ENCODE peak calls at places on chromosomes 3 and 15, in four cellular contexts. S is HepG2, R is K562, Z is WTC11. Q is an unnamed sample.

GRCh38 chr3:126355777-126356372 is 1.3 kb downstream of the KLF15 start:
- DNase-seq in S (peak), R (peak), Z (peak), Q (peak)

GRCh38 chr15:89090791-89091666 is 2.8 kb downstream of the ABHD2 start:
- DNase-seq in R (no peak), S (no peak), Z (no peak), Q (no peak)

GRCh38 chr3:188656196-188656982 is 502.4 kb downstream of the LPP start:
- DNase-seq in R (no peak), Z (no peak), S (no peak), Q (no peak)

GRCh38 chr3:192923731-192924130 is 6.1 kb upstream of the MB21D2 start:
- DNase-seq in S (no peak), Z (no peak), R (no peak), Q (no peak)

GRCh38 chr3:161233557-161233956 is 12.4 kb downstream of the NMD3 start:
- DNase-seq in S (no peak), R (no peak), Z (no peak), Q (no peak)

GRCh38 chr3:158103131-158103955 is 2.9 kb downstream of the SHOX2 start:
- DNase-seq in R (no peak), S (peak), Z (peak), Q (no peak)

GRCh38 chr3:20622304-20622703 is 436.3 kb upstream of the SGO1 start:
- DNase-seq in R (no peak), Z (no peak), S (no peak), Q (no peak)

GRCh38 chr15:83571820-83572707 is 81.9 kb upstream of the ADAMTSL3 start:
- DNase-seq in Z (no peak), S (no peak), R (no peak), Q (peak)

GRCh38 chr3:38853021-38853420 is 37.0 kb upstream of the SCN10A start:
- DNase-seq in S (no peak), Z (no peak), R (no peak), Q (no peak)

GRCh38 chr3:27533718-27534578 is 49.8 kb upstream of the SLC4A7 start:
- DNase-seq in R (no peak), S (peak), Z (peak), Q (peak)

GRCh38 chr15:36332301-36332700 is 247.1 kb upstream of the CDIN1 start:
- DNase-seq in R (no peak), Z (no peak), S (no peak), Q (no peak)

GRCh38 chr3:71780430-71780829 is 4.5 kb downstream of the PROK2 start:
- DNase-seq in S (no peak), R (no peak), Z (peak), Q (no peak)

GRCh38 chr3:2090512-2090911 is 8.2 kb upstream of the CNTN4 start:
- DNase-seq in Z (no peak), R (no peak), S (no peak), Q (no peak)

GRCh38 chr3:156176048-156176447 is 55.7 kb downstream of the KCNAB1 start:
- DNase-seq in R (no peak), S (peak), Z (no peak), Q (no peak)

GRCh38 chr3:87270908-87271727 is 5.3 kb downstream of the POU1F1 start:
- DNase-seq in S (no peak), R (no peak), Z (no peak), Q (no peak)

GRCh38 chr3:39435006-39435748 is 28.7 kb downstream of the RPSA start:
- DNase-seq in R (no peak), Z (no peak), S (no peak), Q (no peak)

GRCh38 chr3:152281032-152281713 is 12.4 kb downstream of the MBNL1 start:
- DNase-seq in R (no peak), Z (no peak), S (peak), Q (no peak)

GRCh38 chr3:58471025-58471887 is 20.6 kb upstream of the KCTD6 start:
- DNase-seq in S (peak), Z (no peak), R (peak), Q (peak)

GRCh38 chr3:129840707-129841360 is 52.7 kb downstream of the TMCC1 start:
- DNase-seq in Z (no peak), R (no peak), S (no peak), Q (no peak)

GRCh38 chr3:71109241-71109976 is 474.1 kb downstream of the FOXP1 start:
- DNase-seq in R (no peak), Z (no peak), S (no peak), Q (no peak)

GRCh38 chr15:81297580-81298575 is 26.1 kb downstream of the STARD5 start:
- DNase-seq in S (no peak), R (no peak), Z (no peak), Q (no peak)

GRCh38 chr15:29533667-29534066 is 264.0 kb upstream of the NSMCE3 start:
- DNase-seq in R (no peak), Z (peak), S (no peak), Q (no peak)

GRCh38 chr15:44394062-44394461 is 33.4 kb upstream of the CTDSPL2 start:
- DNase-seq in S (peak), Z (no peak), R (no peak), Q (no peak)

GRCh38 chr15:36688310-36689102 is 109.1 kb downstream of the CDIN1 start:
- DNase-seq in S (no peak), Z (no peak), R (no peak), Q (no peak)

GRCh38 chr15:83322061-83322460 is 37.6 kb upstream of the BNC1 start:
- DNase-seq in Z (no peak), R (no peak), S (no peak), Q (no peak)

GRCh38 chr15:39856357-39856756 is 63.7 kb downstream of the GPR176 start:
- DNase-seq in Z (no peak), S (no peak), R (no peak), Q (no peak)

GRCh38 chr3:182484184-182484583 is 309.1 kb upstream of the ATP11B start:
- DNase-seq in Z (no peak), R (no peak), S (no peak), Q (no peak)

GRCh38 chr3:29919551-29919950 is 638.7 kb downstream of the RBMS3 start:
- DNase-seq in S (no peak), R (no peak), Z (no peak), Q (no peak)

GRCh38 chr15:31361764-31362120 is 35.1 kb downstream of the KLF13 start:
- DNase-seq in S (no peak), R (no peak), Z (no peak), Q (no peak)

GRCh38 chr3:42489937-42490227 is 12.6 kb upstream of the VIPR1 start:
- DNase-seq in Z (no peak), R (no peak), S (no peak), Q (no peak)

GRCh38 chr15:81829918-81830317 is 215.9 kb downstream of the MEX3B start:
- DNase-seq in R (no peak), Z (no peak), S (no peak), Q (no peak)

GRCh38 chr15:62649793-62650420 is 392.6 kb upstream of the TPM1 start:
- DNase-seq in R (no peak), S (no peak), Z (no peak), Q (no peak)

GRCh38 chr3:71416868-71417267 is 166.7 kb downstream of the FOXP1 start:
- DNase-seq in Z (peak), S (peak), R (peak), Q (peak)

GRCh38 chr3:133895208-133896001 is at the start of gene RAB6B:
- DNase-seq in Z (peak), R (peak), S (no peak), Q (peak)

GRCh38 chr3:72722930-72723726 is 125.1 kb downstream of the SHQ1 start:
- DNase-seq in S (no peak), Z (no peak), R (no peak), Q (no peak)

GRCh38 chr15:95644476-95644875 is 686.0 kb upstream of the NR2F2 start:
- DNase-seq in R (no peak), S (no peak), Z (no peak), Q (no peak)

GRCh38 chr3:34687671-34688070 is 889.2 kb downstream of the PDCD6IP start:
- DNase-seq in S (no peak), Z (no peak), R (no peak), Q (no peak)

GRCh38 chr3:34678580-34678979 is 880.1 kb downstream of the PDCD6IP start:
- DNase-seq in Z (no peak), R (no peak), S (no peak), Q (no peak)

GRCh38 chr3:34683851-34684250 is 885.4 kb downstream of the PDCD6IP start:
- DNase-seq in R (no peak), S (peak), Z (peak), Q (peak)
- TF ChIP-seq ELF4 in R (no peak), S (no peak), Z (no peak), Q (no peak)

GRCh38 chr3:168925568-168925967 is 737.9 kb downstream of the MECOM start:
- DNase-seq in R (no peak), Z (no peak), S (no peak), Q (no peak)

DNA sequence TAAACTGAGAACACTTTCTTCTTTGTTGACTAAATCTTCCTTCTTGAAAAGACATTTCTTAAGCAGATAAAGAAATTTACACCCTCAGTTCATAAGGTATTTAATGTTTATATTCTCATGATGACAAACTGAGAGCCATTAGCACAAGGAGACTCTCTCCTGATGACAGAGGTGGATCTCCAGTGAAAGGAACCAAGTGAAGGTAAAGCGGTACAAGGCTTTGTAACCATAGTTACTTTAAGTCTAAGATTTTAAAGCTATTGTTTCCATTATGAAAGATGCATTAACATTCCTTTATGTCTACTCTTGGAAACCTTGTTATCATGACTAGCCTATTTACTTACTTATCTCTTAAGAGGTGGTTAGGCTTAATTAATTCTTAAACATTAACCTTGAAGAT is 737.1 kb downstream of the MECOM start:
- DNase-seq in R (no peak), Z (no peak), S (no peak), Q (no peak)
- TF ChIP-seq ELF4 in R (no peak), Z (no peak), S (no peak), Q (no peak)

DNA sequence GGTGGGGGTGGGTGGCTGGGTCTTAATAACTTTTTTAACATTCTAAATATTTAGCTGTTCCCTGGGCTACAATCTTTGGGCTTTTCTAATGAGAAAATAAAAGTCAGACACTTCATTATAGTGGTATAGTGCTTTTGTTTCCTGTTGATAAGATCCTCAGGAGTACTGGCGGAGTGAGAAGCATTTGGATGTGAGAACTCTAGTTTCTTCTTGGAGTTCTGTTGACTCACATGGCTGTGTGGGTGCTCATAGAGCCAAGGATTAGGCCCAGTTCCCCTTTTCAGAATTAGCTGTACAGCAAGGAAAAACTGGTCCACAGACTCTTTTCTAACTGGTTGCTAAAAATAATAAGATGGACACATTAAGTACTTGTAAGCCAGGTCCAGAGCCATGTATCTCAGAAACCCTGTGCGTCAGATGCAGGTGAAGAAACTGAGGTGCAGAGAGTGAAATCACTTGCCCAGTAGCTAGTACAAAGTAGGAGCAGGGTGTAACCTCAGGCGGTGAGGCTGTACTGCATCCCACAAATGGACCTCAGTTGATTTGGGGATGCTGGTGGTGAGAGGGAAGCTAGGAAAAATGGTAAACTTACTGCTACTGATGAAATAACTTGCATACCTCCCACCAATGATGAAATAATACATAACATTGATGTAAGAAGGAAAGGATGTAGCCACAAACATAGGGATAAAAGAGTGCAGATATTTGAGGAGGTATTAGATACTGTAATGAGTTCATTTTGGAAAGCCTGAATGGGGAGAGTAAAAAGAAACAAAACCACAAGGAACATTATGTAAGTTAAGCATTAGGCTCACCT is 2.4 kb downstream of the ITPR1 start:
- DNase-seq in S (no peak), R (no peak), Z (no peak), Q (no peak)
- TF ChIP-seq ELF4 in S (no peak), R (no peak), Z (no peak), Q (no peak)

DNA sequence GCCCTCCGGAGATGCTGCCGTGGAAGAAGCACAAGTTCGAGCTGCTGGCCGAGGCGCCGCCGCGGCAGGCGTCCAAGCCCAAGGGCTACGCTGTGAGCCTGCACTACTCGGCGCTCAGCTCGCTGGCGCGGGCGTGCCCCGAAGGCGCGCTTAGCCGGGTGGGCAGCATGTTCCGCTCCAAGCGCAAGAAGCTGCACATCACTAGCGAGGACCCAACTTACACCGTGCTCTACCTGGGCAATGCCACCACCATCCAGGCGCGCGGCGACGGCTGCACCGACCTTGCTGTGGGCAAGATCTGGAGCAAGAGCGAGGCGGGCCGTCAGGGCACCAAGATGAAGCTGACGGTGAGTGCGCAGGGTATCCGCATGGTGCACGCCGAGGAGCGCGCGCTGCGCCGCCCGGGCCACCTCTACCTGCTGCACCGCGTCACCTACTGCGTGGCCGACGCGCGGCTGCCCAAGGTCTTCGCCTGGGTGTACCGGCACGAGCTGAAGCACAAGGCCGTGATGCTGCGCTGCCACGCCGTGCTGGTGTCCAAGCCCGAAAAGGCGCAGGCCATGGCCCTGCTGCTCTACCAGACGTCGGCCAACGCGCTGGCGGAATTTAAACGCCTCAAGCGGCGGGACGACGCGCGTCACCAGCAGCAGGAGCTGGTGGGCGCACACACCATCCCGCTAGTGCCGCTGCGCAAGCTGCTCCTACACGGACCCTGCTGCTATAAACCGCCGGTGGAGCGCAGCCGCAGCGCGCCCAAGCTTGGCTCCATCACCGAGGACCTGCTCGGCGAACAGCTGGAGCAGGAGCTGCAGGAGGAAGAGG is 1.3 kb downstream of the FAM43A start:
- DNase-seq in R (no peak), Z (no peak), S (no peak), Q (no peak)
- TF ChIP-seq ELF4 in R (no peak), Z (no peak), S (no peak), Q (no peak)

GRCh38 chr3:46939578-46940405 is 36.8 kb downstream of the CCDC12 start:
- DNase-seq in R (no peak), S (no peak), Z (no peak), Q (no peak)

GRCh38 chr3:46942481-46943236 is 33.9 kb downstream of the CCDC12 start:
- DNase-seq in Z (no peak), S (no peak), R (no peak), Q (no peak)

GRCh38 chr3:46944191-46944590 is 32.4 kb downstream of the CCDC12 start:
- DNase-seq in Z (no peak), S (peak), R (no peak), Q (no peak)

GRCh38 chr3:46943237-46944187 is 33.0 kb downstream of the CCDC12 start:
- DNase-seq in S (peak), R (no peak), Z (no peak), Q (no peak)

DNA sequence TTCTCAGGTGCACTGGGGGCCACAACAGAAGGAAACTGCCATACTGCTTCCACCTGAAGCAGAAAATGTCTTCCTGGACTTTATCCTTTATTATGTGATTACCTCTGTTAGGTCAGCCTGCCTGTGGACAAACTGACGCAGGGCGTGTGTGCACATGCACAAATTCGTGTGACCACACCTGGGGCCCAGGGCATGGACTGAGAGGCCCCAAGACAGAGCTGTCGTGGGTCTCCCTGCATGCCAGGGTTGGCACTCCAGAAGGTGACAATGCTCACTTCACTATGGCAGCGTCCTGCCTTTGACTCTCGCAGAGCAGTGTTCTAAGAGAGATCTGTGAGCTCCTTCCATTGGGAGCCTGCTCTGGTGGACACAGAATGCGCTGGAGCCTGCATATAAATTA is 34.5 kb downstream of the CCDC12 start:
- DNase-seq in R (no peak), Z (no peak), S (no peak), Q (no peak)
- TF ChIP-seq ELF4 in R (no peak), Z (no peak), S (no peak), Q (no peak)

DNA sequence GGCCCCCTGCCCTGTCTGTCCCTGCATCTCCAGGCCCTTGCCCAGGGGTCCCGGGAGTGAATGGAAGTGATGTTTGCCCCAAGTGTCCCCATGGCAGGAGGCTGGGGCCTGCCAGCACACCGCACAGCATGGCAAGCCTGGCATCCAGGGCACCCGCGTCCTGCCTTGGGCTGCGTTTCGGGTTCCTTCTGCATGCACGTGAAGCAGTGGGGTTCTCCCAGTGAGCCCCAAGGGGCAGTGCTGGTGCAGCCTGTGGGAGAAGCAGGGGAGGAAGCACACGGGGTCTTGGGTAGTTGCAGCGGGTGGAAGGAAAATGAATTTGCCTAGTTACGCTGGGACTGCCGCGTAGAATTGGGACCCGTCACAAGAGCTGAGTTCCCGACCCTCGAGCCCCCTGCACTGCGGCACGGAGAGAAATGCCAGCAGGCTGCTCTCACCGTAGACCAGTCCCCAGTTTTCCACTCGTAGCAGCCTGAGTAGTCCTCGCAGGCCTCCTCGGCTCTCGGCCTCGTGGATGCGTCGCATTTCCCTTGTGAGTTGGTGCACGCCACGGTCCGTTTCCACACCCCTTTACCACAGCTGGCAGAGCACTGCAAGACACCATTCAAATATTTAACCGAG is 259.5 kb upstream of the LYSMD4 start:
- DNase-seq in R (no peak), Z (no peak), S (no peak), Q (no peak)
- TF ChIP-seq ELF4 in R (no peak), Z (no peak), S (no peak), Q (no peak)

DNA sequence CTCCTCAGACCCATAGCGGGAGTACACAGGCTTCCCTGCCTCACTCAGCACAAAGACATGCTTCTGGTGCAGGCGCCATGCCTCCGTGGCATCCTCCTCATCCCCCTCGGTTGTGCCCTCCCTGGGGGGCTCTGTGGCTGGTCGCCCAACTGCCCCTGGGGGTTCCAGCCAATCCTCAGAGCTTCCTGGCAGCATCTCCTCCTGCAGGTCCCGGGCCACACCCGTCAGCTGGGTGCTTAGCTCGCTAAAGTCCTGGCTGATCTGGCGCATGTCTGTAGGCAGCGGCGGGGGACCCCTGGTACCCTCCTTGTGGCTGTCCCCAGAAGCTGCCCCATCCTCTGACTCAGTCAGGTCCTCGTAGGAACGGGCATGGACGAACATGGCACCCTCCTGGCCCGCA is 7.9 kb upstream of the MST1R start:
- DNase-seq in Z (no peak), S (no peak), R (no peak), Q (no peak)
- TF ChIP-seq ELF4 in Z (no peak), S (no peak), R (no peak), Q (no peak)

GRCh38 chr3:113185436-113185835 is 25.9 kb upstream of the BOC start:
- DNase-seq in R (no peak), S (no peak), Z (no peak), Q (no peak)
- TF ChIP-seq ELF4 in R (no peak), S (no peak), Z (no peak), Q (no peak)

DNA sequence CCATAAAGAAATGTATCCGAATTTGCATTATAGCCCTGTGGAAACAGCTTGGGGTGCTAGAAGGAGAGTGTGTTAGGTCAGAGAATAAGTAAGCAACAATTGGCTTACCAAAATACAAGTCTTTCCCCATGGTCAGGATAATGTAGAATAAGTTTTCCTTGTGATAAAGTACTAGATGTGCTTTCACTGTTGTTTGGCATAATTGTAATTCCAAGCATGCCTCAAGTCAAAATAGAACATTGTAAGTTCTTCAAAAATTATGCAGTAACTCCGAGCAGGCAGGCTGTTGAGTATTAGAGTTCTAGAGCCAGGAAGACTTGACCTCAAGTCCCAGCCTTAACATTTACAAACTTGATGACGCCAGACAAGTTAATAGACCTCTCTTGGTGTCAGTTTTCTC is 242.0 kb downstream of the TUSC7 start:
- DNase-seq in Z (no peak), S (no peak), R (no peak), Q (no peak)
- TF ChIP-seq ELF4 in Z (no peak), S (no peak), R (no peak), Q (no peak)

Q was measured in HEK293T.